ENCODE peak calls at places on chromosomes 6 and 20, in four cellular contexts. F is body of pancreas, S is breast epithelium, L is sigmoid colon. A is an unnamed sample.

GRCh38 chr6:21163838-21164180 is 429.7 kb upstream of the SOX4 start:
- DNase-seq in F (no peak), S (no peak), L (no peak), A (no peak)

GRCh38 chr6:85460951-85461805 is 11.3 kb downstream of the NT5E start:
- DNase-seq in F (no peak), S (peak), L (no peak), A (no peak)

GRCh38 chr6:14092861-14093789 is 24.4 kb upstream of the CD83 start:
- DNase-seq in F (no peak), S (no peak), L (no peak), A (no peak)

GRCh38 chr6:158284340-158285210 is 27.7 kb upstream of the TULP4 start:
- DNase-seq in F (no peak), S (peak), L (no peak), A (peak)

GRCh38 chr20:32482251-32483220 is 102.6 kb downstream of the NOL4L start:
- DNase-seq in F (no peak), S (no peak), L (peak), A (no peak)

GRCh38 chr20:31769681-31770080 is 30.6 kb downstream of the TPX2 start:
- DNase-seq in F (no peak), S (no peak), L (no peak), A (no peak)

GRCh38 chr6:38270367-38270766 is 369.4 kb downstream of the BTBD9 start:
- DNase-seq in F (no peak), S (no peak), L (no peak), A (no peak)

GRCh38 chr20:49712918-49713778 is 530 bp downstream of the B4GALT5 start:
- DNase-seq in F (peak), S (peak), L (peak), A (peak)

GRCh38 chr6:71529769-71530168 is 241.2 kb downstream of the OGFRL1 start:
- DNase-seq in F (no peak), S (no peak), L (no peak), A (no peak)

GRCh38 chr6:151324079-151324825 is 67.1 kb downstream of the ZBTB2 start:
- DNase-seq in F (peak), S (peak), L (peak), A (peak)

GRCh38 chr6:93678841-93679454 is 259.6 kb upstream of the EPHA7 start:
- DNase-seq in F (no peak), S (no peak), L (no peak), A (no peak)

GRCh38 chr6:161406633-161407032 is 132.8 kb upstream of the AGPAT4 start:
- DNase-seq in F (no peak), S (no peak), L (no peak), A (peak)

GRCh38 chr6:135088818-135089809 is 34.5 kb upstream of the HBS1L start:
- DNase-seq in F (no peak), S (no peak), L (no peak), A (no peak)

GRCh38 chr6:132333639-132334516 is 67.4 kb downstream of the MOXD1 start:
- DNase-seq in F (peak), S (no peak), L (no peak), A (peak)

GRCh38 chr6:45512594-45512993 is 134.9 kb upstream of the SUPT3H start:
- DNase-seq in F (no peak), S (no peak), L (no peak), A (no peak)

GRCh38 chr6:41450581-41450980 is 95.6 kb upstream of the FOXP4 start:
- DNase-seq in F (no peak), S (no peak), L (no peak), A (no peak)

GRCh38 chr6:11770546-11771466 is 7.8 kb downstream of the ADTRP start:
- DNase-seq in F (peak), S (peak), L (peak), A (peak)

GRCh38 chr6:34661379-34661778 is 35.2 kb downstream of the ILRUN start:
- DNase-seq in F (no peak), S (no peak), L (no peak), A (no peak)

GRCh38 chr20:21607971-21608735 is 94.3 kb upstream of the NKX2-2 start:
- DNase-seq in F (peak), S (peak), L (peak), A (no peak)

GRCh38 chr6:49030621-49031020 is 432.4 kb downstream of the MMUT start:
- DNase-seq in F (no peak), S (no peak), L (no peak), A (no peak)

GRCh38 chr6:6769466-6769865 is 180.9 kb downstream of the LY86 start:
- DNase-seq in F (no peak), S (no peak), L (no peak), A (no peak)

GRCh38 chr20:22341508-22341907 is 242.9 kb downstream of the FOXA2 start:
- DNase-seq in F (no peak), S (no peak), L (no peak), A (peak)

GRCh38 chr20:32563311-32564272 is 21.5 kb downstream of the NOL4L start:
- DNase-seq in F (no peak), S (no peak), L (no peak), A (no peak)

GRCh38 chr6:106168097-106168888 is 82.2 kb downstream of the PRDM1 start:
- DNase-seq in F (no peak), S (no peak), L (no peak), A (no peak)

GRCh38 chr6:5979650-5980427 is 26.9 kb downstream of the NRN1 start:
- DNase-seq in F (no peak), S (no peak), L (no peak), A (no peak)

GRCh38 chr6:108565893-108566292 is 5.2 kb downstream of the FOXO3 start:
- DNase-seq in F (no peak), S (peak), L (peak), A (no peak)

GRCh38 chr6:158439255-158439654 is 120.6 kb upstream of the TMEM181 start:
- DNase-seq in F (no peak), S (no peak), L (no peak), A (no peak)

GRCh38 chr20:3805594-3806264 is 9.6 kb downstream of the CDC25B start:
- DNase-seq in F (no peak), S (no peak), L (no peak), A (peak)

GRCh38 chr20:2800590-2801458 is at the start of gene CPXM1:
- DNase-seq in F (no peak), S (no peak), L (no peak), A (peak)

GRCh38 chr6:143556529-143556928 is 45.0 kb upstream of the FUCA2 start:
- DNase-seq in F (no peak), S (no peak), L (no peak), A (peak)

GRCh38 chr6:36032245-36032644 is 4.6 kb downstream of the MAPK14 start:
- DNase-seq in F (no peak), S (no peak), L (no peak), A (no peak)
- H3K27ac ChIP-seq in F (no peak), S (no peak), L (no peak), A (no peak)

GRCh38 chr20:44054118-44054517 is 132.9 kb downstream of the JPH2 start:
- DNase-seq in F (no peak), S (peak), L (peak), A (no peak)

GRCh38 chr20:44051661-44052000 is 135.4 kb downstream of the JPH2 start:
- DNase-seq in F (peak), S (peak), L (peak), A (peak)

GRCh38 chr20:44052166-44052565 is 134.8 kb downstream of the JPH2 start:
- DNase-seq in F (peak), S (peak), L (peak), A (no peak)

GRCh38 chr20:44054849-44055248 is 132.1 kb downstream of the JPH2 start:
- DNase-seq in F (no peak), S (no peak), L (peak), A (no peak)

GRCh38 chr20:44053046-44053445 is 133.9 kb downstream of the JPH2 start:
- DNase-seq in F (no peak), S (no peak), L (no peak), A (no peak)
- H3K27ac ChIP-seq in F (no peak), S (no peak), L (no peak), A (no peak)

DNA sequence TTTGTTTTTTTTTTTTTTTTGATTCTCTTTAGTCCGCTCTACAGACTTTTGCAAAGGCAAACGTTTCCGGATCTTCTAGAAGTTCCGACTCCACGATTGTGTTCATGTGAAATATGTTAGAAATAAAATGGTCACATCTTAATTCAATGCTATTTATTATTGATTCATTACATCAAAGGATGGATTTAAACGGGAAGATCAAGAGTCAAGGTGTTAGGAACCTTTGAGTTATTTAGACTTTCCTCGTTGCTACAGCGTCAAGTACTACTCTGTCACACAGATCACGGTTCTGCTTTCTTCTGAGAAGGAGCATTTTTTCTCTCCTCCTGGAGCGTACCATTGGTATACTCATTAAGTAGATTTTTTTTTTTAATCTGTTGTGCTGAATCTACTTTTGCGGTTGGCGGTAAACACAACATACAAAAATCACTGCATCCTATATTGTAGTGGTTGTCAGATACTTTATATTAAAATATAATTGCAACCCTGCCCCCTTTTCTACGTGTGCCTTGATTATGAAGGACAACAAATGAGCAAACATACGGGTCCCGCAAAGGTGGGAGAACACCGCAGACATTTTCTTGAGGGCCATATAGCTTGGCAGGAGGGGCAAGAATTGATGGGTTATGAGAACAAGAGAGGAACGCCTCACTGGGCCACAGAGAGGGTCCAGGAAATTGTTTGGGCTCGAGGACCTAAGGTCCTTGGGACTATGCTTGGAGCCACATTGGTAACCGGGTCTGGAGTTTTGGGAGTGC is 17.5 kb downstream of the HMGN4 start:
- DNase-seq in F (no peak), S (no peak), L (no peak), A (no peak)
- H3K27ac ChIP-seq in F (no peak), S (no peak), L (no peak), A (no peak)

GRCh38 chr20:62459488-62459887 is 16.3 kb downstream of the GATA5 start:
- DNase-seq in F (no peak), S (no peak), L (no peak), A (no peak)
- H3K27ac ChIP-seq in F (no peak), S (no peak), L (no peak), A (no peak)